ENCODE peak calls at places on chromosome 2, in six cellular contexts. N, C, U, G, J and S are unnamed samples.

GRCh38 chr2:164479460-164479859 is 141.8 kb downstream of the GRB14 start:
- DNase-seq in N (no peak), C (no peak), U (no peak), G (no peak), J (peak), S (no peak)

GRCh38 chr2:237217995-237218621 is 132.4 kb downstream of the COPS8 start:
- DNase-seq in N (no peak), C (no peak), U (no peak), G (no peak), J (no peak), S (no peak)

GRCh38 chr2:88018969-88019368 is 2.6 kb upstream of the RNU2-63P start:
- DNase-seq in N (no peak), C (no peak), U (no peak), G (no peak), J (no peak), S (no peak)

GRCh38 chr2:102843759-102844443 is 82.1 kb downstream of the TMEM182 start:
- DNase-seq in N (no peak), C (no peak), U (no peak), G (no peak), J (no peak), S (no peak)

GRCh38 chr2:23425886-23426283 is 40.9 kb downstream of the KLHL29 start:
- DNase-seq in N (no peak), C (no peak), U (no peak), G (no peak), J (peak), S (no peak)

GRCh38 chr2:200596774-200597173 is 11.0 kb downstream of the AOX1 start:
- DNase-seq in N (no peak), C (no peak), U (no peak), G (no peak), J (no peak), S (no peak)

GRCh38 chr2:235669983-235670962 is 176.4 kb downstream of the AGAP1 start:
- DNase-seq in N (no peak), C (no peak), U (no peak), G (no peak), J (peak), S (no peak)

GRCh38 chr2:212683346-212683745 is 144.7 kb upstream of the ERBB4 start:
- DNase-seq in N (no peak), C (no peak), U (no peak), G (no peak), J (peak), S (no peak)

GRCh38 chr2:25253153-25253617 is 84.8 kb upstream of the POMC start:
- DNase-seq in N (no peak), C (no peak), U (no peak), G (no peak), J (no peak), S (no peak)

GRCh38 chr2:128578406-128579385 is 260.0 kb upstream of the HS6ST1 start:
- DNase-seq in N (no peak), C (no peak), U (no peak), G (no peak), J (peak), S (no peak)

GRCh38 chr2:116416988-116417387 is 1397.5 kb upstream of the DDX18 start:
- DNase-seq in N (no peak), C (no peak), U (no peak), G (no peak), J (no peak), S (no peak)

GRCh38 chr2:131542438-131543384 is 15.0 kb downstream of the CCDC74A start:
- DNase-seq in N (no peak), C (no peak), U (no peak), G (no peak), J (no peak), S (no peak)